ENCODE peak calls at places on chromosomes 12 and 14, in four cellular contexts. J, L, D and M are unnamed samples.

GRCh38 chr12:122166422-122167327 is 7.3 kb downstream of the IL31 start:
- DNase-seq in J (no peak), D (no peak), L (no peak), M (no peak)

GRCh38 chr14:94547151-94547680 is 14.0 kb upstream of the SERPINA4 start:
- DNase-seq in J (no peak), D (no peak), L (no peak), M (no peak)

GRCh38 chr12:1922075-1922709 is 3.7 kb upstream of the CACNA2D4 start:
- DNase-seq in D (no peak), L (no peak), J (no peak), M (no peak)

GRCh38 chr14:22886500-22887259 is 3.7 kb downstream of the REM2 start:
- DNase-seq in J (peak), L (peak), D (peak), M (peak)

GRCh38 chr12:57135939-57136338 is 7.7 kb downstream of the LRP1 start:
- DNase-seq in D (no peak), J (peak), L (no peak), M (no peak)

GRCh38 chr12:4645023-4645422 is 3.8 kb downstream of the AKAP3 start:
- DNase-seq in J (no peak), L (no peak), D (no peak), M (no peak)

GRCh38 chr14:58131386-58131785 is 20.6 kb downstream of the ARMH4 start:
- DNase-seq in D (no peak), L (no peak), J (no peak), M (no peak)

GRCh38 chr12:49868952-49869815 is 26.3 kb upstream of the BCDIN3D start:
- DNase-seq in D (no peak), L (peak), J (peak), M (peak)

GRCh38 chr14:44778562-44778961 is 183.2 kb downstream of the KLHL28 start:
- DNase-seq in J (no peak), L (peak), D (no peak), M (no peak)

GRCh38 chr12:121576851-121577391 is 3.9 kb downstream of the KDM2B start:
- DNase-seq in D (no peak), L (peak), J (no peak), M (no peak)

GRCh38 chr12:93156091-93156490 is 221.6 kb upstream of the NUDT4 start:
- DNase-seq in D (no peak), L (no peak), J (no peak), M (peak)

GRCh38 chr12:4562034-4562657 is at the start of gene DYRK4:
- DNase-seq in J (peak), D (no peak), L (no peak), M (no peak)

GRCh38 chr14:51395361-51395849 is 155.4 kb downstream of the TMX1 start:
- DNase-seq in J (peak), L (peak), D (no peak), M (no peak)

GRCh38 chr12:70724444-70724843 is 87.2 kb upstream of the PTPRB start:
- DNase-seq in L (no peak), J (no peak), D (no peak), M (no peak)

GRCh38 chr14:77027538-77028383 is 747 bp downstream of the IRF2BPL start:
- DNase-seq in J (peak), D (peak), L (peak), M (no peak)

GRCh38 chr14:54423991-54424390 is 17.2 kb downstream of the CNIH1 start:
- DNase-seq in L (no peak), D (no peak), J (no peak), M (no peak)

GRCh38 chr14:99971929-99972747 is 93.1 kb upstream of the EVL start:
- DNase-seq in L (no peak), D (peak), J (no peak), M (no peak)

GRCh38 chr12:69519871-69520270 is 49.7 kb downstream of the FRS2 start:
- DNase-seq in D (no peak), L (no peak), J (no peak), M (no peak)

GRCh38 chr14:100859781-100860180 is 33.9 kb downstream of the MEG3 start:
- DNase-seq in L (no peak), D (no peak), J (peak), M (no peak)

GRCh38 chr14:70755655-70756054 is 53.7 kb downstream of the MAP3K9 start:
- DNase-seq in J (no peak), D (no peak), L (no peak), M (no peak)

DNA sequence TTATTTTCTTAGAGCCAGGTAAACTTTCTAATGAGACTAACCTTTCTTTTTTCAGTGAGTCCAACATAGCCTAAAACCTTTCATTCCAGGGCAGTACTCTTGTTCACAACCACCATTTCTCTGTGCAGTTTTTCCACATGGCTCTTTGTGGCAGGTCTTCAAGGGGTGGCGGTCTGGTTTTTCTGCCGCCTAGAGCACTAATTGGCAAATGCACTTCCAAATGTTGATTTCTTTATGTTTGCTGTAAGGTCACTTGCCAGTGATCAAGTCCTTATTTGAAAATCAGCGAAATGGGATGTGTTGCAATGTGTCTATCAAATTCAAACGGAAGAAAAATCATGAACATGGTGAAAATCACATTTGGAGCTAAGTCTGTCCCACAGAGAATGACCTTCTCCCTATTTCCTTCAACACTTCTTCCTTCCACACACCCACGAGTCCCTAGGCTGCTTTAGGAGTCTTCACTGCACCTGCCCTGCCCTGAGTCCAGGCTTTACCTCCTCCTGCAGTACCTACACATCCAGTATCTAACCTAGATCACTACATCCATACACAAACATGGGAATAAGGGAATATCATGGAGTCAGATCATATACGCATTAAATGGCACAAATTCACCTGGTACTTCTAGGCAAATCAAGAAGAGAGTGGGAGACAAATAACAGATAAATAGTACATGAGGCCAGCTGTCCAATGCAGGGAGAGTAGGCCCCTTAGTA is 1.9 kb downstream of the SRGAP1 start:
- DNase-seq in J (no peak), D (no peak), L (no peak), M (no peak)
- TF ChIP-seq CTCF in J (no peak), D (no peak), L (no peak), M (no peak)

GRCh38 chr14:42001436-42001835 is 394.8 kb downstream of the LRFN5 start:
- DNase-seq in J (no peak), D (no peak), L (no peak), M (no peak)

GRCh38 chr14:42000450-42000849 is 393.8 kb downstream of the LRFN5 start:
- DNase-seq in D (no peak), J (no peak), L (no peak), M (no peak)

GRCh38 chr14:42002139-42002538 is 395.5 kb downstream of the LRFN5 start:
- DNase-seq in D (no peak), J (no peak), L (no peak), M (no peak)

DNA sequence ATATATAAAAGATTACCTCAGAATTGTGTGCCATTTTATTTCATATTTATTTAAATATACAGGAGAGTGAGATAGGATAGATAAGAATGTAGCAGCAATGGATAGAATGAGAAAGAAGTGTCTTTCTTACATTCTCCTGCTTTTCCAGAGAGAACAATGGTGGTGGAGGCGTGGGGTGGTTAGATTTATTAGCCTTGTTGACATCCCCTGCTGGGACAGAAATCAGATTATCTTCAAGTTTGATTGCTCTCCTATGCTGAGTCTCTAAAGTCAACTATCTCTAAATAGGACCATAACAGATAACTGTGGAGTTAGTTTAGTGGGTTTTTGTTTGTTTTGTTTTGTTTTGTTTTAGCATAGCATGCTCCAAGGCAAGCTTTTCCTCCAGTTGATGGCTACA is 397.6 kb downstream of the LRFN5 start:
- DNase-seq in J (no peak), D (no peak), L (no peak), M (no peak)
- H3K4me3 ChIP-seq in J (no peak), D (no peak), L (no peak), M (no peak)

DNA sequence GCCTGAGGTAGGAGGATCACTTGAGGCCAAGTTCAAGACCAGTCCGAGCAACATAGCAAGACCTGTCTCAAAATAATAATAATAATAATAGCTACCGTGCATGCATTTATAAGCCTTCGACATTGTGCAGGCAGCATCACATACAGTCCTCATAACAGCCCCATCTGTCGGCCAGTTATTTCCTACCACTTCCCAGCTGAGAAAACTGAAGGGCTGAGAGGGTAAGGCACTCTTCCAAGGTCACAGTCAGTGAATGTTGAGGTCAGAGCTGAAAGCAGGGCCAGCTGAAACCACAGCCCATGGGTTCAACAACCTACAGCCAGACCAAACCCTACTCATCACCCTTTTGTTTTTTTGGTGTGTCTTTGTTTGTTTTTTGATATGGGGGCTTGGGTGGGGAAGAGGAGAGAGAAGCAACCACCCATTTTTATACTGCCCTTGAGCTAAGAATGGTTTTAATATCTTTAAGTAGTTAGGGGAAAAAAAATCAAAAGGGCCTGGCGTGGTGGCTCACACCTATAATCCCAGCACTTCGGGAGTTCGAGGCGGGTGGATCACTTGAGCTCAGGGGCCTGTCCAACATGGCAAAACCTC is 16.8 kb upstream of the ITPK1 start:
- DNase-seq in L (no peak), J (no peak), D (no peak), M (no peak)
- TF ChIP-seq CTCF in L (peak), J (peak), D (no peak), M (peak)

GRCh38 chr14:63203015-63203414 is 1.2 kb upstream of the RHOJ start:
- DNase-seq in L (no peak), D (no peak), J (no peak), M (no peak)

GRCh38 chr14:63205850-63206249 is 1.6 kb downstream of the RHOJ start:
- DNase-seq in L (no peak), D (no peak), J (no peak), M (no peak)

GRCh38 chr14:63204407-63205280 is at the start of gene RHOJ:
- DNase-seq in L (no peak), D (no peak), J (no peak), M (no peak)

GRCh38 chr14:63203618-63204406 is 431 bp upstream of the RHOJ start:
- DNase-seq in L (peak), D (no peak), J (peak), M (no peak)

DNA sequence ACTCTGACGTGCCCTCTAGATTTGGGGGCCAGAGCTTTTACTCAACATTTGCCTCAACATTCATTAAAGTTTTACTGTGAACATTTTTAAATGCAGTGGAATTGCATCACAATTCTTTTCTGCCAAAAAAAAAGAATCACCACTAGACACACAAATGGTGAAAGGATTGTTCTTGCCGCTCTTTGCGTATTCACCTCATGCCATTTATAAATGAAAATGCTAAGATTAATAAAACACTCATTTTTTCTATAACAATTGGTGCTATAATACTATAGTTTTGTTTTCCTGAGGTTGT is 985 bp downstream of the RHOJ start:
- DNase-seq in J (no peak), D (no peak), L (no peak), M (no peak)
- H3K4me3 ChIP-seq in J (no peak), D (no peak), L (no peak), M (no peak)

DNA sequence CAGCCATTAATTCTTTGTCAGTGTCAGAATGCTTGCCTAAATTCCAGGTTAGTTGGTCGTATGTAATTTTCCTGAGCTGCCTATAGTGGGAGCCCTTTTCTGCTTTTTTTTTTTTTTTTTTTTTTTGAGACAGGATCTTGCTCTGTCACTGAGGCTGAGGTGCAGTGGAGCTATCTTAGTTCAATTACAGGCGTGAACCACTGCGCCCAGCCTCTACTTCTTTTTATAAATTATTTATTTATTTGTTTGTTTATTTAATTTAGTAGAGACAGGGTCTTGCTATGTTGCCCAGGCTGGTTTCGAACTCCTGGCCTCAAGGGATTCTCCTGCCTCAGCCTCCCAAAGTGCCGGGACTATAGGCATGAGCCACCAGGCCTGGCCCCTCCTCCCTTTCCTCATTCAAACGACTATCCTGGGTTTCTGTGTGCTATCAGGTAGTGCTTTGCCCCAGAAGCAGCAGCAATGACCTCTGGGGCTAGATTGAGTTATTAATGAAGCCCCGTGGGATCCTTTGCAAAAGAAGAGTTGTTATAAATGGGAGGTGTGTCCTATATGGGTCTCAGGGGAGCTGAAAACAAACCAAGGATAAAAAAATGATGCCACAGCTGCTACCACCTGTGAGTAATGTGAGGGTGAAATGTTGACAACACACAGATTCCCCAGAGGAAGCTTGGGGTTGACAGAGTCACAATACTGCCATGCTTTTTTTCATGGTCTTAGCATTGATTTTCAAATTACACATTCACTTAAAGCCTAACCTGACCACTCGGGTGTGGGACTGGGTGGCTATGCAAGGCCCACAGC is 34.6 kb upstream of the NFKBIA start:
- DNase-seq in J (no peak), D (no peak), L (no peak), M (no peak)
- TF ChIP-seq CTCF in J (no peak), D (peak), L (peak), M (peak)

GRCh38 chr14:32542507-32542906 is 213.4 kb downstream of the AKAP6 start:
- DNase-seq in D (no peak), J (no peak), L (no peak), M (no peak)
- H3K4me3 ChIP-seq in D (no peak), J (no peak), L (no peak), M (no peak)

DNA sequence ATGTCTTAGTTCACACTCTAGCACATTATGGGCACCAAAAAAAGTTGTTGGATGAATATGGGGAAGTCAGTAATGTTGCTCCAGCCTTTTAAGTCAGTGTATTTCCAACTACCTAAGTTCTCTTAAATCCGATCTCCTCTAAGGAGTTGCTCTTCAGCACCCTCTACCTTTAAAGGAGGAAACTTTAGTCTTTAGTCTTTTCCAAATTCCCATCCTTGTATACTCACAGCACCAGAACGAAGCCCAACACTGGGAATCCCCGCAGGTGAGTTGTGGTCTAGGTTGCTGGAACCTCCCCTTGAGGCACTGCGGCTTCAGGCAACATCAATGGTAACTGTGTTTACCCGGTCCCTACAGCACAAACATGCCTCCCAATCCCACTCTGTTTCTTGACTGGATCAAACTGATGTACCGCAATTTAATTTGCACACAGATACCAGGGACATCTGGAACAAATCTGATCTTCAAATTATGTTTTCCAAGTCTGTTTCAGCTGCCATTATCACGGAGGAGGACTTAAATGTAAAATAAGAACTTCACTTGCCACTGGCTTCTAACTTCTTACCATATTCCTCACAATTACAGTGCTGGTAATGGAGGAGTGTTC is 179.0 kb downstream of the FOXN3 start:
- DNase-seq in D (no peak), J (no peak), L (no peak), M (no peak)
- TF ChIP-seq CTCF in D (peak), J (no peak), L (peak), M (peak)

GRCh38 chr12:65157091-65157490 is 12.3 kb upstream of the LEMD3 start:
- DNase-seq in D (no peak), L (no peak), J (no peak), M (no peak)
- H3K4me3 ChIP-seq in D (no peak), L (no peak), J (no peak), M (no peak)

DNA sequence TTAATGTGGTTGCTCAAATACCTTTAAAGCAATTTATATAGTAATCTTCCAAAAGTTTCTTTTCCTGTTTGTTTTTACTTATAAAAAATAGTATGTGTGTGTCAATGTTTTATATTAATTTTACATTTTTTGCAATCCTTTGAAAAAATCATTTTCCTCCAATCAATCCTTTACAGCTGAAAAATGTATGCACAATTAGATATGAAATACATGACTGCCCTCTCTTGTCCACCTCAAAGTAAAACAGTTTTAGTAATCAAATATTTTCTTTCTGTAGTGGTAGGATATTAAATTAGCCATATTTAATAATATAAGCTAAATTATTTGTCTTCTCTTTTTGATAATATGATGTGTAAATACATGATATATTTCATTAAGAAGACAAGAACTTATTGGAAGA is 269.9 kb downstream of the ADAMTS20 start:
- DNase-seq in L (no peak), J (no peak), D (no peak), M (no peak)
- TF ChIP-seq CTCF in L (peak), J (no peak), D (no peak), M (peak)